ENCODE peak calls at places on chromosomes 3 and 15, in ten cellular contexts. T is GM13977; R is NCI-H1417; E is NCI-H1092 treated with DMSO at 0.1 percent for 48 hours; X is stimulated activated CD4-positive, alpha-beta T cell treated with anti-CD3 and anti-CD28 coated beads, TNF-alpha, amount 100 ng/mL, for 1 hour; Y is EH; L is NCI-H1694 treated with DMSO at 0.1 percent for 48 hours; K is coronary artery; F is mesenchymal stem cell; O is AG04449. J is an unnamed sample.

GRCh38 chr15:89149501-89150101 is 61.3 kb downstream of the ABHD2 start:
- DNase-seq in K (no peak), T (no peak), R (no peak), Y (no peak), O (no peak), E (no peak), L (no peak), F (no peak), X (no peak), J (no peak)

GRCh38 chr3:81758275-81758674 is 3.2 kb downstream of the GBE1 start:
- DNase-seq in Y (peak; percentile 85), R (no peak), L (no peak), E (no peak), K (no peak), X (no peak), T (no peak), O (peak; percentile 24), F (no peak), J (no peak)

GRCh38 chr15:45402955-45403892 is 24.9 kb upstream of the GATM start:
- DNase-seq in T (peak; percentile 54), F (peak; percentile 65), X (peak; percentile 8), K (peak; percentile 75), R (peak; percentile 58), O (no peak), E (peak; percentile 1), Y (peak; percentile 48), L (no peak), J (no peak)

GRCh38 chr3:133424937-133425869 is 25.3 kb downstream of the BFSP2 start:
- DNase-seq in K (no peak), Y (no peak), T (no peak), R (no peak), X (no peak), L (no peak), E (no peak), F (no peak), O (no peak), J (no peak)

GRCh38 chr3:12999147-13000140 is 73.8 kb downstream of the IQSEC1 start:
- DNase-seq in Y (no peak), E (no peak), X (no peak), T (peak; percentile 67), R (no peak), L (no peak), F (no peak), K (peak; percentile 90), O (no peak), J (no peak)

GRCh38 chr3:187739561-187740445 is 5.5 kb downstream of the BCL6 start:
- DNase-seq in R (peak; percentile 77), L (peak; percentile 58), Y (peak; percentile 96), F (peak; percentile 95), O (peak; percentile 63), E (peak; percentile 70), T (peak; percentile 82), K (peak; percentile 91), X (peak; percentile 76), J (peak; percentile 95)

GRCh38 chr3:52221563-52222318 is 3.7 kb downstream of the TLR9 start:
- DNase-seq in X (no peak), K (no peak), Y (no peak), F (no peak), L (no peak), E (no peak), O (no peak), T (no peak), R (no peak), J (peak; percentile 81)

GRCh38 chr15:26848498-26848897 is 18.4 kb upstream of the GABRA5 start:
- DNase-seq in X (no peak), O (no peak), L (no peak), R (no peak), F (no peak), T (no peak), K (no peak), E (no peak), Y (no peak), J (no peak)

GRCh38 chr3:86152620-86153019 is 838.3 kb downstream of the VGLL3 start:
- DNase-seq in O (no peak), Y (no peak), R (no peak), E (no peak), K (no peak), L (no peak), F (no peak), X (no peak), T (no peak), J (no peak)